ENCODE peak calls at places on chromosomes 16 and 17, in eight cellular contexts. Q is tibial nerve, P is body of pancreas, V is hepatocyte, W is K562, Y is transverse colon, X is heart right ventricle, G is heart left ventricle. J is an unnamed sample.

GRCh38 chr17:7849185-7850117 is 5.4 kb upstream of the TMEM88 start:
- DNase-seq in X (no peak), Y (no peak), P (no peak), Q (no peak), G (no peak), V (peak; percentile 8), W (no peak), J (no peak)

GRCh38 chr17:62179525-62180161 is 114.6 kb upstream of the MED13 start:
- DNase-seq in X (no peak), Y (peak; percentile 27), G (no peak), P (no peak), Q (no peak), V (peak; percentile 75), W (peak; percentile 40), J (peak; percentile 64)

GRCh38 chr17:48047113-48047740 is 932 bp upstream of the NFE2L1 start:
- DNase-seq in P (no peak), Y (no peak), V (no peak), W (no peak), G (no peak), X (no peak), Q (no peak), J (no peak)

GRCh38 chr17:28478940-28479615 is 5.6 kb downstream of the SLC13A2 start:
- DNase-seq in Y (no peak), X (no peak), P (no peak), W (no peak), Q (no peak), V (no peak), G (no peak), J (no peak)

GRCh38 chr17:29954405-29954804 is 13.0 kb downstream of the EFCAB5 start:
- DNase-seq in X (no peak), Y (no peak), V (no peak), P (no peak), G (no peak), W (no peak), Q (no peak), J (no peak)

GRCh38 chr17:10105513-10106001 is 92.8 kb downstream of the GAS7 start:
- DNase-seq in P (no peak), G (no peak), W (no peak), V (peak; percentile 74), Y (no peak), X (peak; percentile 77), Q (no peak), J (peak; percentile 86)

GRCh38 chr16:66928702-66929388 is 3.5 kb upstream of the RRAD start:
- DNase-seq in Q (no peak), Y (peak; percentile 49), G (no peak), V (peak; percentile 55), X (no peak), W (peak; percentile 61), P (no peak), J (peak; percentile 25)

GRCh38 chr17:38403491-38403890 is 24.8 kb upstream of the ARHGAP23 start:
- DNase-seq in G (no peak), Q (no peak), W (no peak), Y (no peak), P (no peak), V (no peak), X (no peak), J (peak; percentile 28)

GRCh38 chr16:85238233-85238647 is 126.0 kb upstream of the CIBAR2 start:
- DNase-seq in Q (peak; percentile 86), G (no peak), V (peak; percentile 90), X (peak; percentile 36), Y (peak; percentile 58), W (no peak), P (no peak), J (peak; percentile 91)
- TF ChIP-seq CTCF in Q (peak; percentile 22), G (no peak), V (peak; percentile 30), X (no peak), Y (no peak), W (no peak), P (no peak), J (peak; percentile 24)

GRCh38 chr17:81138083-81138482 is 27.2 kb upstream of the PVALEF start:
- DNase-seq in X (no peak), V (no peak), W (no peak), P (no peak), Q (no peak), Y (no peak), G (no peak), J (no peak)
- H3K4me3 ChIP-seq in X (no peak overlapping the region), V (no peak overlapping the region), W (no peak overlapping the region), P (no peak overlapping the region), Q (no peak overlapping the region), Y (no peak overlapping the region), G (no peak overlapping the region), J (no peak overlapping the region)

GRCh38 chr16:56603589-56603988 is 4.8 kb upstream of the MT2A start:
- DNase-seq in Y (peak; percentile 54), P (peak; percentile 46), Q (no peak), G (no peak), X (peak; percentile 65), V (peak; percentile 48), W (no peak), J (peak; percentile 49)
- TF ChIP-seq CTCF in Y (peak; percentile 24), P (peak; percentile 27), Q (peak; percentile 31), G (peak; percentile 60), X (peak; percentile 73), V (peak; percentile 34), W (peak; percentile 61), J (peak; percentile 50)

GRCh38 chr17:17844079-17844478 is 7.3 kb upstream of the SREBF1 start:
- DNase-seq in X (no peak), P (no peak), W (no peak), Q (no peak), G (no peak), Y (no peak), V (no peak), J (no peak)

GRCh38 chr17:17841620-17842025 is 4.8 kb upstream of the SREBF1 start:
- DNase-seq in G (no peak), P (peak; percentile 77), X (peak; percentile 78), Q (no peak), Y (no peak), W (no peak), V (no peak), J (no peak)

GRCh38 chr17:17843096-17843495 is 6.3 kb upstream of the SREBF1 start:
- DNase-seq in P (no peak), Q (no peak), V (no peak), G (no peak), Y (no peak), X (no peak), W (no peak), J (no peak)

GRCh38 chr17:17840751-17841591 is 4.2 kb upstream of the SREBF1 start:
- DNase-seq in Y (no peak), W (no peak), V (no peak), Q (peak; percentile 65), X (no peak), P (no peak), G (no peak), J (peak; percentile 66)

GRCh38 chr17:17842111-17842876 is 5.5 kb upstream of the SREBF1 start:
- DNase-seq in V (no peak), Q (no peak), W (no peak), G (no peak), P (no peak), Y (no peak), X (no peak), J (no peak)
- H3K4me3 ChIP-seq in V (no peak overlapping the region), Q (no peak overlapping the region), W (no peak overlapping the region), G (no peak overlapping the region), P (no peak overlapping the region), Y (no peak overlapping the region), X (no peak overlapping the region), J (no peak overlapping the region)

GRCh38 chr17:58572846-58573245 is 58.4 kb upstream of the MTMR4 start:
- DNase-seq in P (no peak), Q (no peak), W (no peak), Y (no peak), V (no peak), G (no peak), X (no peak), J (no peak)

GRCh38 chr17:58576679-58577367 is 62.4 kb upstream of the MTMR4 start:
- DNase-seq in X (no peak), Y (no peak), P (no peak), G (no peak), V (peak; percentile 27), W (no peak), Q (no peak), J (peak; percentile 25)

GRCh38 chr17:58575511-58575910 is 61.1 kb upstream of the MTMR4 start:
- DNase-seq in Y (no peak), Q (no peak), V (peak; percentile 57), G (no peak), P (no peak), W (no peak), X (no peak), J (peak; percentile 79)

GRCh38 chr17:58570758-58571157 is 56.3 kb upstream of the MTMR4 start:
- DNase-seq in P (no peak), W (no peak), Q (no peak), V (no peak), G (no peak), Y (no peak), X (no peak), J (no peak)

DNA sequence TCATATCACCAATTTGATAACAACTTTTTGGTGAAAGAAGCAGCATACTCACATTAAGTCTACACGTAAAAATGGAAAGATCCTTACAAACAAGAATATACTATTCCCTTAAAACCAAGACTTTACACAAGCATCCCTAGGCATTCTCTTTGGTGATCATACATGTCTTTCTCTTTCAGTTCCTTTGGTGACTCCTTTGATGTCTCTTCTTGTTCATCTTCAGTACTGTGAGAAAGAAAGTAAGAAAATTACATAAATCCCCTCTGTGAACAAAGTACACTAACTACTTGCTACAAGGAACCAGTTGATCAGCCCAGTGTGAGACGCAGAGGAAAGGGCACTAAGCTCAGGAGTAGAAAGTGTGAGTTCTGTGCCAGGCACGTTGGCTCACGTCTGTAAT is 59.6 kb upstream of the MTMR4 start:
- DNase-seq in Y (no peak), Q (no peak), V (no peak), P (no peak), X (no peak), G (no peak), W (no peak), J (no peak)
- TF ChIP-seq CTCF in Y (no peak), Q (no peak), V (no peak), P (no peak), X (no peak), G (no peak), W (no peak), J (no peak)

GRCh38 chr16:85463228-85463611 is 149.9 kb upstream of the GSE1 start:
- DNase-seq in G (no peak), Y (no peak), Q (no peak), W (peak; percentile 78), X (no peak), V (peak; percentile 31), P (no peak), J (no peak)
- H3K4me3 ChIP-seq in G (peak overlapping the region; percentile 38), Y (peak overlapping the region; percentile 46), Q (peak overlapping the region; percentile 29), W (peak overlapping the region; percentile 36), X (peak overlapping the region; percentile 24), V (no peak overlapping the region), P (no peak overlapping the region), J (no peak overlapping the region)

J was measured in fibroblast of pulmonary artery.